ENCODE peak calls at places on chromosomes 5 and 9, in four cellular contexts. One of them, this sample, is unnamed.

GRCh38 chr9:32969270-32969669 is 32.2 kb downstream of the APTX start:
- DNase-seq in stimulated activated CD4-positive, alpha-beta T cell treated with anti-CD3 and anti-CD28 coated beads, Interleukin-15, amount 100 ng/mL, for 1 hour: no peak
- DNase-seq in NCI-H1417 treated with DMSO at 0.1 percent for 48 hours: no peak
- DNase-seq in EL: peak; percentile 70
- DNase-seq in this sample: no peak

GRCh38 chr5:169848271-169848670 is 132.0 kb downstream of the INSYN2B start:
- DNase-seq in stimulated activated CD4-positive, alpha-beta T cell treated with anti-CD3 and anti-CD28 coated beads, Interleukin-15, amount 100 ng/mL, for 1 hour: no peak
- DNase-seq in NCI-H1417 treated with DMSO at 0.1 percent for 48 hours: no peak
- DNase-seq in EL: no peak
- DNase-seq in this sample: no peak

GRCh38 chr9:136179761-136180160 is 25.2 kb downstream of the LHX3 start:
- DNase-seq in NCI-H1417 treated with DMSO at 0.1 percent for 48 hours: no peak
- DNase-seq in EL: no peak
- DNase-seq in stimulated activated CD4-positive, alpha-beta T cell treated with anti-CD3 and anti-CD28 coated beads, Interleukin-15, amount 100 ng/mL, for 1 hour: no peak
- DNase-seq in this sample: no peak

GRCh38 chr9:112705773-112706427 is 12.0 kb downstream of the INIP start:
- DNase-seq in stimulated activated CD4-positive, alpha-beta T cell treated with anti-CD3 and anti-CD28 coated beads, Interleukin-15, amount 100 ng/mL, for 1 hour: no peak
- DNase-seq in EL: peak; percentile 26
- DNase-seq in NCI-H1417 treated with DMSO at 0.1 percent for 48 hours: no peak
- DNase-seq in this sample: no peak

GRCh38 chr5:132136906-132137305 is 63.3 kb downstream of the CSF2 start:
- DNase-seq in stimulated activated CD4-positive, alpha-beta T cell treated with anti-CD3 and anti-CD28 coated beads, Interleukin-15, amount 100 ng/mL, for 1 hour: no peak
- DNase-seq in NCI-H1417 treated with DMSO at 0.1 percent for 48 hours: no peak
- DNase-seq in EL: peak; percentile 87
- DNase-seq in this sample: no peak

GRCh38 chr9:89519393-89519805 is 21.5 kb upstream of the SEMA4D start:
- DNase-seq in NCI-H1417 treated with DMSO at 0.1 percent for 48 hours: no peak
- DNase-seq in stimulated activated CD4-positive, alpha-beta T cell treated with anti-CD3 and anti-CD28 coated beads, Interleukin-15, amount 100 ng/mL, for 1 hour: no peak
- DNase-seq in EL: peak; percentile 11
- DNase-seq in this sample: no peak

GRCh38 chr9:16039988-16040761 is 487.3 kb downstream of the CCDC171 start:
- DNase-seq in stimulated activated CD4-positive, alpha-beta T cell treated with anti-CD3 and anti-CD28 coated beads, Interleukin-15, amount 100 ng/mL, for 1 hour: no peak
- DNase-seq in NCI-H1417 treated with DMSO at 0.1 percent for 48 hours: no peak
- DNase-seq in EL: no peak
- DNase-seq in this sample: peak; percentile 35

GRCh38 chr9:101458955-101459631 is 23.5 kb upstream of the ALDOB start:
- DNase-seq in NCI-H1417 treated with DMSO at 0.1 percent for 48 hours: peak; percentile 67
- DNase-seq in EL: peak; percentile 84
- DNase-seq in stimulated activated CD4-positive, alpha-beta T cell treated with anti-CD3 and anti-CD28 coated beads, Interleukin-15, amount 100 ng/mL, for 1 hour: no peak
- DNase-seq in this sample: no peak

GRCh38 chr9:73869261-73869660 is 627.9 kb upstream of the RORB start:
- DNase-seq in EL: no peak
- DNase-seq in stimulated activated CD4-positive, alpha-beta T cell treated with anti-CD3 and anti-CD28 coated beads, Interleukin-15, amount 100 ng/mL, for 1 hour: no peak
- DNase-seq in NCI-H1417 treated with DMSO at 0.1 percent for 48 hours: peak; percentile 39
- DNase-seq in this sample: no peak

GRCh38 chr5:16727937-16728336 is 111.1 kb upstream of the RETREG1 start:
- DNase-seq in stimulated activated CD4-positive, alpha-beta T cell treated with anti-CD3 and anti-CD28 coated beads, Interleukin-15, amount 100 ng/mL, for 1 hour: no peak
- DNase-seq in EL: no peak
- DNase-seq in NCI-H1417 treated with DMSO at 0.1 percent for 48 hours: no peak
- DNase-seq in this sample: no peak

GRCh38 chr5:154701181-154701580 is 54.0 kb upstream of the LARP1 start:
- DNase-seq in stimulated activated CD4-positive, alpha-beta T cell treated with anti-CD3 and anti-CD28 coated beads, Interleukin-15, amount 100 ng/mL, for 1 hour: no peak
- DNase-seq in NCI-H1417 treated with DMSO at 0.1 percent for 48 hours: no peak
- DNase-seq in EL: no peak
- DNase-seq in this sample: no peak

This sample was measured in mesothelial cell of epicardium.